ENCODE peak calls at places on chromosomes 7 and 10, in eight cellular contexts. L, O, H, Z, I, B, E and K are unnamed samples.

GRCh38 chr10:26860026-26860541 is 674 bp downstream of the ABI1 start:
- DNase-seq in L (peak), O (peak), H (peak), Z (peak), I (peak), B (no peak), E (no peak), K (no peak)

GRCh38 chr7:16494955-16495719 is 29.6 kb upstream of the SOSTDC1 start:
- DNase-seq in L (no peak), O (no peak), H (no peak), Z (no peak), I (no peak), B (no peak), E (no peak), K (no peak)

GRCh38 chr10:69696073-69696731 is 66.2 kb downstream of the FAM241B start:
- DNase-seq in L (peak), O (peak), H (no peak), Z (no peak), I (no peak), B (peak), E (no peak), K (peak)

GRCh38 chr10:97903128-97904025 is 53.7 kb downstream of the GOLGA7B start:
- DNase-seq in L (no peak), O (no peak), H (no peak), Z (no peak), I (no peak), B (no peak), E (no peak), K (no peak)

GRCh38 chr7:158394936-158395335 is 192.7 kb downstream of the PTPRN2 start:
- DNase-seq in L (no peak), O (peak), H (peak), Z (peak), I (no peak), B (no peak), E (no peak), K (no peak)

GRCh38 chr7:29265208-29265923 is 70.8 kb downstream of the CHN2 start:
- DNase-seq in L (no peak), O (no peak), H (no peak), Z (no peak), I (no peak), B (no peak), E (no peak), K (no peak)

GRCh38 chr7:41869091-41869490 is 166.2 kb upstream of the INHBA start:
- DNase-seq in L (no peak), O (no peak), H (no peak), Z (no peak), I (no peak), B (no peak), E (no peak), K (no peak)

GRCh38 chr10:16964571-16965241 is 147.5 kb upstream of the RSU1 start:
- DNase-seq in L (no peak), O (no peak), H (no peak), Z (no peak), I (no peak), B (no peak), E (no peak), K (no peak)

GRCh38 chr7:2632717-2633537 is 1.1 kb downstream of the TTYH3 start:
- DNase-seq in L (peak), O (peak), H (peak), Z (peak), I (peak), B (no peak), E (peak), K (peak)

GRCh38 chr10:79351332-79351731 is 4.1 kb downstream of the PPIF start:
- DNase-seq in L (no peak), O (no peak), H (no peak), Z (no peak), I (no peak), B (no peak), E (no peak), K (no peak)

GRCh38 chr7:69967152-69967591 is 368.9 kb downstream of the AUTS2 start:
- DNase-seq in L (no peak), O (peak), H (no peak), Z (no peak), I (no peak), B (no peak), E (no peak), K (peak)

GRCh38 chr10:7408494-7409044 is 2.3 kb downstream of the SFMBT2 start:
- DNase-seq in L (no peak), O (peak), H (peak), Z (peak), I (peak), B (no peak), E (no peak), K (peak)

GRCh38 chr7:66353547-66353946 is 148.4 kb downstream of the TPST1 start:
- DNase-seq in L (no peak), O (no peak), H (no peak), Z (no peak), I (no peak), B (peak), E (no peak), K (no peak)

GRCh38 chr7:139245401-139245800 is 14.4 kb downstream of the UBN2 start:
- DNase-seq in L (no peak), O (no peak), H (no peak), Z (no peak), I (no peak), B (no peak), E (no peak), K (no peak)

GRCh38 chr10:71838264-71839211 is 12.5 kb downstream of the PSAP start:
- DNase-seq in L (no peak), O (no peak), H (no peak), Z (no peak), I (no peak), B (no peak), E (no peak), K (no peak)

GRCh38 chr7:87370660-87371180 is 25.3 kb downstream of the CROT start:
- DNase-seq in L (peak), O (no peak), H (no peak), Z (no peak), I (no peak), B (no peak), E (no peak), K (no peak)

GRCh38 chr10:125662616-125663015 is 20.3 kb downstream of the TEX36 start:
- DNase-seq in L (no peak), O (no peak), H (no peak), Z (no peak), I (no peak), B (no peak), E (no peak), K (no peak)

GRCh38 chr7:91265693-91266066 is 1.4 kb downstream of the FZD1 start:
- DNase-seq in L (no peak), O (no peak), H (no peak), Z (no peak), I (no peak), B (no peak), E (no peak), K (no peak)

GRCh38 chr7:129489491-129489890 is 12.8 kb upstream of the SMKR1 start:
- DNase-seq in L (peak), O (peak), H (no peak), Z (no peak), I (no peak), B (peak), E (no peak), K (no peak)

GRCh38 chr7:5217851-5218331 is 27.9 kb downstream of the WIPI2 start:
- DNase-seq in L (no peak), O (no peak), H (no peak), Z (no peak), I (no peak), B (no peak), E (no peak), K (no peak)

GRCh38 chr7:99180067-99180650 is 27.8 kb downstream of the KPNA7 start:
- DNase-seq in L (no peak), O (no peak), H (no peak), Z (no peak), I (no peak), B (no peak), E (no peak), K (no peak)

GRCh38 chr7:7449055-7449454 is 86.6 kb downstream of the COL28A1 start:
- DNase-seq in L (no peak), O (no peak), H (no peak), Z (no peak), I (no peak), B (no peak), E (no peak), K (no peak)

GRCh38 chr10:118851062-118852035 is 96.6 kb upstream of the CACUL1 start:
- DNase-seq in L (no peak), O (no peak), H (no peak), Z (no peak), I (no peak), B (no peak), E (no peak), K (no peak)

GRCh38 chr10:14674376-14675050 is 100.2 kb downstream of the FAM107B start:
- DNase-seq in L (no peak), O (peak), H (no peak), Z (no peak), I (no peak), B (no peak), E (no peak), K (no peak)

GRCh38 chr10:71255817-71256660 is 43.7 kb downstream of the UNC5B start:
- DNase-seq in L (peak), O (no peak), H (no peak), Z (no peak), I (no peak), B (no peak), E (no peak), K (peak)

GRCh38 chr7:83514977-83515376 is 134.0 kb downstream of the SEMA3E start:
- DNase-seq in L (no peak), O (peak), H (no peak), Z (no peak), I (no peak), B (no peak), E (no peak), K (no peak)

GRCh38 chr7:102836206-102836938 is 76.4 kb upstream of the LRRC17 start:
- DNase-seq in L (peak), O (peak), H (no peak), Z (no peak), I (no peak), B (peak), E (no peak), K (no peak)

GRCh38 chr10:89426230-89426868 is 12.0 kb downstream of the IFIT5 start:
- DNase-seq in L (no peak), O (peak), H (peak), Z (no peak), I (no peak), B (peak), E (peak), K (peak)